ENCODE peak calls at places on chromosomes 16 and 17, in five cellular contexts. Z, L, U, D and J are unnamed samples.

GRCh38 chr17:78132086-78132676 is 1.6 kb downstream of the TMC8 start:
- DNase-seq in Z (no peak), L (peak), U (no peak), D (no peak), J (no peak)

GRCh38 chr17:75908201-75908600 is 3.5 kb upstream of the MRPL38 start:
- DNase-seq in Z (no peak), L (no peak), U (no peak), D (no peak), J (no peak)

GRCh38 chr17:31561469-31562412 is 170.3 kb downstream of the RAB11FIP4 start:
- DNase-seq in Z (peak), L (no peak), U (no peak), D (no peak), J (no peak)

GRCh38 chr17:29557085-29557697 is 9.6 kb downstream of the ABHD15 start:
- DNase-seq in Z (no peak), L (no peak), U (no peak), D (no peak), J (no peak)

GRCh38 chr17:65403616-65404015 is 157.8 kb downstream of the AXIN2 start:
- DNase-seq in Z (no peak), L (no peak), U (no peak), D (no peak), J (no peak)

GRCh38 chr16:77794586-77794985 is 6.2 kb downstream of the VAT1L start:
- DNase-seq in Z (no peak), L (no peak), U (no peak), D (peak), J (no peak)

GRCh38 chr17:18093616-18094408 is 6.1 kb downstream of the DRG2 start:
- DNase-seq in Z (no peak), L (no peak), U (no peak), D (no peak), J (no peak)

GRCh38 chr17:30958187-30958586 is 12.7 kb upstream of the RNF135 start:
- DNase-seq in Z (no peak), L (peak), U (no peak), D (no peak), J (no peak)

GRCh38 chr16:24129412-24129918 is 126.7 kb upstream of the CACNG3 start:
- DNase-seq in Z (no peak), L (no peak), U (no peak), D (no peak), J (no peak)

GRCh38 chr16:65044861-65045260 is 77.0 kb downstream of the CDH11 start:
- DNase-seq in Z (no peak), L (no peak), U (no peak), D (peak), J (no peak)

GRCh38 chr16:22924492-22924891 is 110.5 kb downstream of the HS3ST2 start:
- DNase-seq in Z (no peak), L (no peak), U (no peak), D (no peak), J (no peak)

GRCh38 chr17:68847711-68848110 is 107.5 kb downstream of the ABCA8 start:
- DNase-seq in Z (no peak), L (no peak), U (no peak), D (no peak), J (no peak)

GRCh38 chr16:27729516-27730304 is 179.8 kb downstream of the KATNIP start:
- DNase-seq in Z (no peak), L (no peak), U (no peak), D (no peak), J (no peak)

GRCh38 chr17:62648954-62649294 is 21.5 kb downstream of the MRC2 start:
- DNase-seq in Z (no peak), L (no peak), U (no peak), D (no peak), J (no peak)

GRCh38 chr17:51322390-51323029 is 62.2 kb downstream of the UTP18 start:
- DNase-seq in Z (no peak), L (no peak), U (no peak), D (no peak), J (peak)

GRCh38 chr16:88669986-88670385 is 7.1 kb upstream of the MVD start:
- DNase-seq in Z (no peak), L (no peak), U (no peak), D (no peak), J (no peak)